ENCODE peak calls at places on chromosome 4, in ten cellular contexts. I is KG1; A is SJSA1; O is right lobe of liver; H is activated naive CD8-positive, alpha-beta T cell treated with anti-CD3 and anti-CD28 coated beads, Interleukin-2, amount 10 ng/mL, durations not matched to agents 7 days and 5 days; Y is GM20000; N is H4; J is retina; M is NCI-H1436; X is upper lobe of right lung. C is an unnamed sample.

GRCh38 chr4:176781739-176782100 is 11.0 kb downstream of the VEGFC start:
- DNase-seq in I (no peak), A (peak), O (no peak), H (no peak), Y (no peak), N (peak), J (no peak), M (no peak), X (no peak), C (no peak)

GRCh38 chr4:101973331-101973730 is 182.8 kb downstream of the BANK1 start:
- DNase-seq in I (no peak), A (no peak), O (no peak), H (no peak), Y (no peak), N (no peak), J (no peak), M (no peak), X (no peak), C (no peak)

GRCh38 chr4:141046255-141046654 is 87.0 kb downstream of the RNF150 start:
- DNase-seq in I (no peak), A (peak), O (no peak), H (no peak), Y (no peak), N (peak), J (no peak), M (no peak), X (no peak), C (no peak)

GRCh38 chr4:134465417-134465816 is 263.8 kb upstream of the PABPC4L start:
- DNase-seq in I (no peak), A (no peak), O (no peak), H (no peak), Y (no peak), N (no peak), J (peak), M (no peak), X (no peak), C (no peak)

GRCh38 chr4:125390126-125390525 is 75.4 kb downstream of the FAT4 start:
- DNase-seq in I (no peak), A (no peak), O (no peak), H (no peak), Y (no peak), N (peak), J (no peak), M (no peak), X (no peak), C (no peak)

GRCh38 chr4:56871357-56871993 is 36.2 kb upstream of the REST start:
- DNase-seq in I (no peak), A (peak), O (no peak), H (no peak), Y (no peak), N (no peak), J (peak), M (no peak), X (no peak), C (no peak)

GRCh38 chr4:59676389-59676788 is 1523.7 kb upstream of the ADGRL3 start:
- DNase-seq in I (no peak), A (no peak), O (no peak), H (no peak), Y (no peak), N (no peak), J (no peak), M (no peak), X (no peak), C (no peak)

GRCh38 chr4:25792200-25792791 is 70.5 kb downstream of the SEL1L3 start:
- DNase-seq in I (no peak), A (no peak), O (peak), H (no peak), Y (no peak), N (peak), J (no peak), M (peak), X (no peak), C (no peak)

GRCh38 chr4:155445306-155445705 is 68.5 kb upstream of the MAP9 start:
- DNase-seq in I (no peak), A (no peak), O (no peak), H (no peak), Y (no peak), N (no peak), J (no peak), M (no peak), X (no peak), C (no peak)

GRCh38 chr4:113683143-113683542 is 78.4 kb downstream of the CAMK2D start:
- DNase-seq in I (no peak), A (no peak), O (no peak), H (peak), Y (peak), N (no peak), J (no peak), M (peak), X (no peak), C (no peak)

GRCh38 chr4:74123065-74123728 is 24.2 kb upstream of the CXCL2 start:
- DNase-seq in I (no peak), A (peak), O (peak), H (no peak), Y (no peak), N (peak), J (no peak), M (peak), X (no peak), C (no peak)

GRCh38 chr4:127732623-127733199 is 2.5 kb downstream of the SLC25A31 start:
- DNase-seq in I (peak), A (peak), O (no peak), H (no peak), Y (peak), N (peak), J (peak), M (peak), X (no peak), C (peak)

C was measured in AML-193.